ENCODE peak calls at places on chromosomes 6 and 20, in six cellular contexts. One of them, this sample, is unnamed.

GRCh38 chr20:52083627-52084232 is 107.8 kb downstream of the ZFP64 start:
- DNase-seq in stimulated activated CD8-positive, alpha-beta memory T cell treated with anti-CD3 and anti-CD28 coated beads, Interleukin-2, amount 100 ng/mL, for 48 hours: no peak
- DNase-seq in HEK293T: peak; percentile 46
- DNase-seq in RCC 7860: no peak
- DNase-seq in H9: peak; percentile 57
- DNase-seq in hippocampal formation: peak; percentile 31
- DNase-seq in this sample: peak; percentile 69

GRCh38 chr6:52376763-52377162 is 14.8 kb downstream of the PAQR8 start:
- DNase-seq in stimulated activated CD8-positive, alpha-beta memory T cell treated with anti-CD3 and anti-CD28 coated beads, Interleukin-2, amount 100 ng/mL, for 48 hours: no peak
- DNase-seq in HEK293T: no peak
- DNase-seq in RCC 7860: no peak
- DNase-seq in H9: no peak
- DNase-seq in hippocampal formation: peak; percentile 53
- DNase-seq in this sample: no peak

GRCh38 chr6:42278131-42278853 is 60.6 kb upstream of the MRPS10 start:
- DNase-seq in stimulated activated CD8-positive, alpha-beta memory T cell treated with anti-CD3 and anti-CD28 coated beads, Interleukin-2, amount 100 ng/mL, for 48 hours: no peak
- DNase-seq in HEK293T: no peak
- DNase-seq in RCC 7860: no peak
- DNase-seq in H9: no peak
- DNase-seq in hippocampal formation: no peak
- DNase-seq in this sample: no peak

GRCh38 chr20:47357296-47358051 is 975 bp upstream of the ZMYND8 start:
- DNase-seq in stimulated activated CD8-positive, alpha-beta memory T cell treated with anti-CD3 and anti-CD28 coated beads, Interleukin-2, amount 100 ng/mL, for 48 hours: peak; percentile 54
- DNase-seq in HEK293T: peak; percentile 39
- DNase-seq in RCC 7860: peak; percentile 93
- DNase-seq in H9: peak; percentile 92
- DNase-seq in hippocampal formation: peak; percentile 86
- DNase-seq in this sample: peak; percentile 100

GRCh38 chr6:27863962-27864905 is 48.0 kb downstream of the OR2B2 start:
- DNase-seq in stimulated activated CD8-positive, alpha-beta memory T cell treated with anti-CD3 and anti-CD28 coated beads, Interleukin-2, amount 100 ng/mL, for 48 hours: peak; percentile 17
- DNase-seq in HEK293T: no peak
- DNase-seq in RCC 7860: no peak
- DNase-seq in H9: no peak
- DNase-seq in hippocampal formation: no peak
- DNase-seq in this sample: no peak

GRCh38 chr6:27290065-27290849 is 21.8 kb downstream of the POM121L2 start:
- DNase-seq in stimulated activated CD8-positive, alpha-beta memory T cell treated with anti-CD3 and anti-CD28 coated beads, Interleukin-2, amount 100 ng/mL, for 48 hours: no peak
- DNase-seq in HEK293T: peak; percentile 27
- DNase-seq in RCC 7860: no peak
- DNase-seq in H9: peak; percentile 79
- DNase-seq in hippocampal formation: no peak
- DNase-seq in this sample: no peak

GRCh38 chr6:98812220-98812619 is 22.2 kb upstream of the POU3F2 start:
- DNase-seq in stimulated activated CD8-positive, alpha-beta memory T cell treated with anti-CD3 and anti-CD28 coated beads, Interleukin-2, amount 100 ng/mL, for 48 hours: no peak
- DNase-seq in HEK293T: no peak
- DNase-seq in RCC 7860: no peak
- DNase-seq in H9: no peak
- DNase-seq in hippocampal formation: no peak
- DNase-seq in this sample: no peak

GRCh38 chr20:58017970-58018530 is 210.4 kb downstream of the ANKRD60 start:
- DNase-seq in stimulated activated CD8-positive, alpha-beta memory T cell treated with anti-CD3 and anti-CD28 coated beads, Interleukin-2, amount 100 ng/mL, for 48 hours: no peak
- DNase-seq in HEK293T: no peak
- DNase-seq in RCC 7860: no peak
- DNase-seq in H9: peak; percentile 17
- DNase-seq in hippocampal formation: no peak
- DNase-seq in this sample: no peak

GRCh38 chr20:15900443-15900842 is 672.8 kb downstream of the KIF16B start:
- DNase-seq in stimulated activated CD8-positive, alpha-beta memory T cell treated with anti-CD3 and anti-CD28 coated beads, Interleukin-2, amount 100 ng/mL, for 48 hours: no peak
- DNase-seq in HEK293T: no peak
- DNase-seq in RCC 7860: no peak
- DNase-seq in H9: no peak
- DNase-seq in hippocampal formation: no peak
- DNase-seq in this sample: no peak

GRCh38 chr6:134424795-134425163 is 106.9 kb upstream of the SGK1 start:
- DNase-seq in stimulated activated CD8-positive, alpha-beta memory T cell treated with anti-CD3 and anti-CD28 coated beads, Interleukin-2, amount 100 ng/mL, for 48 hours: no peak
- DNase-seq in HEK293T: no peak
- DNase-seq in RCC 7860: no peak
- DNase-seq in H9: no peak
- DNase-seq in hippocampal formation: no peak
- DNase-seq in this sample: no peak

GRCh38 chr6:382883-383420 is 8.6 kb upstream of the IRF4 start:
- DNase-seq in stimulated activated CD8-positive, alpha-beta memory T cell treated with anti-CD3 and anti-CD28 coated beads, Interleukin-2, amount 100 ng/mL, for 48 hours: no peak
- DNase-seq in HEK293T: no peak
- DNase-seq in RCC 7860: no peak
- DNase-seq in H9: no peak
- DNase-seq in hippocampal formation: no peak
- DNase-seq in this sample: peak; percentile 7

GRCh38 chr6:138818496-138819194 is 22.8 kb downstream of the ECT2L start:
- DNase-seq in stimulated activated CD8-positive, alpha-beta memory T cell treated with anti-CD3 and anti-CD28 coated beads, Interleukin-2, amount 100 ng/mL, for 48 hours: no peak
- DNase-seq in HEK293T: no peak
- DNase-seq in RCC 7860: no peak
- DNase-seq in H9: peak; percentile 28
- DNase-seq in hippocampal formation: no peak
- DNase-seq in this sample: no peak

GRCh38 chr6:65289491-65289890 is 417.5 kb downstream of the EYS start:
- DNase-seq in stimulated activated CD8-positive, alpha-beta memory T cell treated with anti-CD3 and anti-CD28 coated beads, Interleukin-2, amount 100 ng/mL, for 48 hours: no peak
- DNase-seq in HEK293T: no peak
- DNase-seq in RCC 7860: peak; percentile 21
- DNase-seq in H9: no peak
- DNase-seq in hippocampal formation: no peak
- DNase-seq in this sample: no peak

GRCh38 chr6:127938701-127939100 is 37.8 kb upstream of the THEMIS start:
- DNase-seq in stimulated activated CD8-positive, alpha-beta memory T cell treated with anti-CD3 and anti-CD28 coated beads, Interleukin-2, amount 100 ng/mL, for 48 hours: no peak
- DNase-seq in HEK293T: no peak
- DNase-seq in RCC 7860: peak; percentile 34
- DNase-seq in H9: no peak
- DNase-seq in hippocampal formation: no peak
- DNase-seq in this sample: peak; percentile 70

GRCh38 chr6:170128811-170129681 is 161.8 kb downstream of the DLL1 start:
- DNase-seq in stimulated activated CD8-positive, alpha-beta memory T cell treated with anti-CD3 and anti-CD28 coated beads, Interleukin-2, amount 100 ng/mL, for 48 hours: no peak
- DNase-seq in HEK293T: no peak
- DNase-seq in RCC 7860: no peak
- DNase-seq in H9: peak; percentile 17
- DNase-seq in hippocampal formation: no peak
- DNase-seq in this sample: no peak

GRCh38 chr6:151535476-151536279 is 41.9 kb downstream of the CCDC170 start:
- DNase-seq in stimulated activated CD8-positive, alpha-beta memory T cell treated with anti-CD3 and anti-CD28 coated beads, Interleukin-2, amount 100 ng/mL, for 48 hours: no peak
- DNase-seq in HEK293T: no peak
- DNase-seq in RCC 7860: no peak
- DNase-seq in H9: no peak
- DNase-seq in hippocampal formation: no peak
- DNase-seq in this sample: no peak

GRCh38 chr20:17556842-17557674 is 12.8 kb upstream of the DSTN start:
- DNase-seq in stimulated activated CD8-positive, alpha-beta memory T cell treated with anti-CD3 and anti-CD28 coated beads, Interleukin-2, amount 100 ng/mL, for 48 hours: no peak
- DNase-seq in HEK293T: no peak
- DNase-seq in RCC 7860: no peak
- DNase-seq in H9: peak; percentile 38
- DNase-seq in hippocampal formation: peak; percentile 7
- DNase-seq in this sample: peak; percentile 89

GRCh38 chr6:33613794-33614166 is 7.3 kb upstream of the ITPR3 start:
- DNase-seq in stimulated activated CD8-positive, alpha-beta memory T cell treated with anti-CD3 and anti-CD28 coated beads, Interleukin-2, amount 100 ng/mL, for 48 hours: no peak
- DNase-seq in HEK293T: no peak
- DNase-seq in RCC 7860: peak; percentile 63
- DNase-seq in H9: no peak
- DNase-seq in hippocampal formation: no peak
- DNase-seq in this sample: no peak

GRCh38 chr6:104753251-104753650 is 106.5 kb downstream of the HACE1 start:
- DNase-seq in stimulated activated CD8-positive, alpha-beta memory T cell treated with anti-CD3 and anti-CD28 coated beads, Interleukin-2, amount 100 ng/mL, for 48 hours: no peak
- DNase-seq in HEK293T: no peak
- DNase-seq in RCC 7860: no peak
- DNase-seq in H9: peak; percentile 36
- DNase-seq in hippocampal formation: no peak
- DNase-seq in this sample: no peak

GRCh38 chr20:4709261-4710105 is 12.2 kb upstream of the PRND start:
- DNase-seq in stimulated activated CD8-positive, alpha-beta memory T cell treated with anti-CD3 and anti-CD28 coated beads, Interleukin-2, amount 100 ng/mL, for 48 hours: no peak
- DNase-seq in HEK293T: no peak
- DNase-seq in RCC 7860: no peak
- DNase-seq in H9: no peak
- DNase-seq in hippocampal formation: no peak
- DNase-seq in this sample: no peak

GRCh38 chr20:37886851-37887297 is 16.1 kb upstream of the VSTM2L start:
- DNase-seq in stimulated activated CD8-positive, alpha-beta memory T cell treated with anti-CD3 and anti-CD28 coated beads, Interleukin-2, amount 100 ng/mL, for 48 hours: no peak
- DNase-seq in HEK293T: no peak
- DNase-seq in RCC 7860: peak; percentile 19
- DNase-seq in H9: no peak
- DNase-seq in hippocampal formation: no peak
- DNase-seq in this sample: peak; percentile 67

GRCh38 chr6:105432797-105433196 is 29.9 kb upstream of the PREP start:
- DNase-seq in stimulated activated CD8-positive, alpha-beta memory T cell treated with anti-CD3 and anti-CD28 coated beads, Interleukin-2, amount 100 ng/mL, for 48 hours: no peak
- DNase-seq in HEK293T: no peak
- DNase-seq in RCC 7860: peak; percentile 94
- DNase-seq in H9: no peak
- DNase-seq in hippocampal formation: no peak
- DNase-seq in this sample: no peak

This sample was measured in DMS53.